ENCODE peak calls at places on chromosome 11, in six cellular contexts. One of them, this sample, is unnamed.
A peak's percentile ranks its signal among the peaks of the same experiment; 100 is the strongest.

GRCh38 chr11:45857834-45858492 is 10.7 kb downstream of the CRY2 start:
- DNase-seq in GM23338: no peak
- DNase-seq in lower lobe of right lung: peak; percentile 74
- DNase-seq in CD4-positive, alpha-beta memory T cell: no peak
- DNase-seq in stomach: peak; percentile 44
- DNase-seq in GM12878: no peak
- DNase-seq in this sample: peak; percentile 78

GRCh38 chr11:33207408-33207985 is 46.2 kb upstream of the CSTF3 start:
- DNase-seq in GM23338: no peak
- DNase-seq in lower lobe of right lung: no peak
- DNase-seq in stomach: peak; percentile 26
- DNase-seq in CD4-positive, alpha-beta memory T cell: no peak
- DNase-seq in GM12878: no peak
- DNase-seq in this sample: peak; percentile 50

GRCh38 chr11:65310215-65310614 is 4.5 kb upstream of the CDC42EP2 start:
- DNase-seq in GM12878: no peak
- DNase-seq in stomach: no peak
- DNase-seq in lower lobe of right lung: no peak
- DNase-seq in CD4-positive, alpha-beta memory T cell: no peak
- DNase-seq in GM23338: no peak
- DNase-seq in this sample: peak; percentile 77

GRCh38 chr11:125398475-125398874 is 97.6 kb downstream of the FEZ1 start:
- DNase-seq in lower lobe of right lung: no peak
- DNase-seq in CD4-positive, alpha-beta memory T cell: no peak
- DNase-seq in stomach: no peak
- DNase-seq in GM23338: no peak
- DNase-seq in GM12878: no peak
- DNase-seq in this sample: no peak

GRCh38 chr11:61329871-61330270 is 3.0 kb downstream of the DDB1 start:
- DNase-seq in GM12878: no peak
- DNase-seq in GM23338: no peak
- DNase-seq in lower lobe of right lung: no peak
- DNase-seq in CD4-positive, alpha-beta memory T cell: no peak
- DNase-seq in stomach: no peak
- DNase-seq in this sample: no peak

GRCh38 chr11:12748561-12748960 is 74.3 kb downstream of the TEAD1 start:
- DNase-seq in GM23338: no peak
- DNase-seq in GM12878: no peak
- DNase-seq in CD4-positive, alpha-beta memory T cell: no peak
- DNase-seq in stomach: no peak
- DNase-seq in lower lobe of right lung: no peak
- DNase-seq in this sample: no peak

GRCh38 chr11:116062526-116063171 is 558.4 kb upstream of the CADM1 start:
- DNase-seq in GM12878: no peak
- DNase-seq in stomach: no peak
- DNase-seq in lower lobe of right lung: no peak
- DNase-seq in GM23338: no peak
- DNase-seq in CD4-positive, alpha-beta memory T cell: no peak
- DNase-seq in this sample: no peak

GRCh38 chr11:13008625-13009475 is at the start of gene RASSF10:
- DNase-seq in stomach: peak; percentile 94
- DNase-seq in CD4-positive, alpha-beta memory T cell: no peak
- DNase-seq in GM23338: peak; percentile 94
- DNase-seq in lower lobe of right lung: peak; percentile 90
- DNase-seq in GM12878: no peak
- DNase-seq in this sample: peak; percentile 82

GRCh38 chr11:102346456-102346747 is 612 bp upstream of the BIRC2 start:
- DNase-seq in GM12878: no peak
- DNase-seq in lower lobe of right lung: no peak
- DNase-seq in GM23338: no peak
- DNase-seq in stomach: no peak
- DNase-seq in CD4-positive, alpha-beta memory T cell: no peak
- DNase-seq in this sample: no peak

GRCh38 chr11:30295178-30295885 is 27.6 kb upstream of the ARL14EP start:
- DNase-seq in GM12878: no peak
- DNase-seq in CD4-positive, alpha-beta memory T cell: no peak
- DNase-seq in lower lobe of right lung: no peak
- DNase-seq in GM23338: no peak
- DNase-seq in stomach: no peak
- DNase-seq in this sample: no peak

GRCh38 chr11:7490535-7490934 is 5.2 kb downstream of the OLFML1 start:
- DNase-seq in CD4-positive, alpha-beta memory T cell: no peak
- DNase-seq in GM12878: no peak
- DNase-seq in stomach: no peak
- DNase-seq in GM23338: no peak
- DNase-seq in lower lobe of right lung: no peak
- DNase-seq in this sample: no peak

GRCh38 chr11:13772223-13773046 is 104.0 kb downstream of the FAR1 start:
- DNase-seq in CD4-positive, alpha-beta memory T cell: peak; percentile 74
- DNase-seq in GM12878: peak; percentile 11
- DNase-seq in GM23338: peak; percentile 86
- DNase-seq in stomach: no peak
- DNase-seq in lower lobe of right lung: no peak
- DNase-seq in this sample: no peak

GRCh38 chr11:10659339-10660216 is 34.0 kb downstream of the IRAG1 start:
- DNase-seq in GM12878: no peak
- DNase-seq in stomach: no peak
- DNase-seq in lower lobe of right lung: no peak
- DNase-seq in CD4-positive, alpha-beta memory T cell: no peak
- DNase-seq in GM23338: no peak
- DNase-seq in this sample: peak; percentile 71

GRCh38 chr11:70255717-70256116 is 14.8 kb upstream of the PPFIA1 start:
- DNase-seq in GM23338: no peak
- DNase-seq in GM12878: no peak
- DNase-seq in lower lobe of right lung: no peak
- DNase-seq in CD4-positive, alpha-beta memory T cell: no peak
- DNase-seq in stomach: no peak
- DNase-seq in this sample: no peak

GRCh38 chr11:63840356-63841060 is 1.6 kb downstream of the MARK2 start:
- DNase-seq in stomach: no peak
- DNase-seq in GM23338: no peak
- DNase-seq in CD4-positive, alpha-beta memory T cell: peak; percentile 18
- DNase-seq in lower lobe of right lung: no peak
- DNase-seq in GM12878: no peak
- DNase-seq in this sample: peak; percentile 30
- H3K4me1 ChIP-seq in stomach: peaks cover 66% of the 10 kb centered on the region
- H3K4me1 ChIP-seq in GM23338: peaks cover 65% of the 10 kb centered on the region
- H3K4me1 ChIP-seq in CD4-positive, alpha-beta memory T cell: peaks cover 63% of the 10 kb centered on the region
- H3K4me1 ChIP-seq in lower lobe of right lung: peaks cover 71% of the 10 kb centered on the region
- H3K4me1 ChIP-seq in GM12878: peaks cover 22% of the 10 kb centered on the region
- H3K4me1 ChIP-seq in this sample: no peaks in the 10 kb centered on the region

DNA sequence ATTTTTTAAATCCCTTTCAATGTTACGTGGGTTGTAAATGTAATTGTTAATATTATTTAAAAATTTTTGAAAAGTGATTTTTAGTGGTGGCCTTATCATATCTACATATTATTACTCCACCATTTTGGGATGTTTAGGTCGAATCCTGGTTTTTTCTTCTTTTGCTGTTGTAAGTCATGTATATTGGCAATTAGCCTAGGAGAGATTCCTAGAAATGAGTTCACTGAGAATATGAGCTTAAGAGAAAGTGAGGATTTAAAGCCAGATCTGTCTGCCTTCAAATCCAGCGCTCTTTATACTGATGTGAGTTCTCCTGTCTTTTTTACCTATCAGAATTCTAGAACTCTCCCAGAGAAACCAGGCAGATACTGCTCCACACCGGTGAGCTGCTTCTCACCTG is 56.1 kb downstream of the PTPRJ start:
- DNase-seq in GM12878: no peak
- DNase-seq in stomach: no peak
- DNase-seq in GM23338: no peak
- DNase-seq in CD4-positive, alpha-beta memory T cell: no peak
- DNase-seq in lower lobe of right lung: no peak
- DNase-seq in this sample: no peak
- H3K4me1 ChIP-seq in GM12878: peaks cover 43% of the 10 kb centered on the region
- H3K4me1 ChIP-seq in stomach: peaks cover 26% of the 10 kb centered on the region
- H3K4me1 ChIP-seq in GM23338: peaks cover 13% of the 10 kb centered on the region
- H3K4me1 ChIP-seq in CD4-positive, alpha-beta memory T cell: peaks cover 48% of the 10 kb centered on the region
- H3K4me1 ChIP-seq in lower lobe of right lung: peaks cover 38% of the 10 kb centered on the region
- H3K4me1 ChIP-seq in this sample: no peaks in the 10 kb centered on the region

GRCh38 chr11:128500488-128500887 is 86.9 kb downstream of the ETS1 start:
- DNase-seq in CD4-positive, alpha-beta memory T cell: no peak
- DNase-seq in stomach: no peak
- DNase-seq in GM23338: no peak
- DNase-seq in GM12878: no peak
- DNase-seq in lower lobe of right lung: no peak
- DNase-seq in this sample: no peak
- H3K4me1 ChIP-seq in CD4-positive, alpha-beta memory T cell: peaks cover 99% of the 10 kb centered on the region
- H3K4me1 ChIP-seq in stomach: peaks cover 67% of the 10 kb centered on the region
- H3K4me1 ChIP-seq in GM23338: peaks cover 38% of the 10 kb centered on the region
- H3K4me1 ChIP-seq in GM12878: peaks cover 58% of the 10 kb centered on the region
- H3K4me1 ChIP-seq in lower lobe of right lung: peaks cover 99% of the 10 kb centered on the region
- H3K4me1 ChIP-seq in this sample: peaks cover 2% of the 10 kb centered on the region

GRCh38 chr11:128515086-128515485 is 72.3 kb downstream of the ETS1 start:
- DNase-seq in CD4-positive, alpha-beta memory T cell: peak; percentile 34
- DNase-seq in lower lobe of right lung: no peak
- DNase-seq in GM12878: no peak
- DNase-seq in stomach: no peak
- DNase-seq in GM23338: no peak
- DNase-seq in this sample: no peak
- H3K4me1 ChIP-seq in CD4-positive, alpha-beta memory T cell: peaks cover 49% of the 10 kb centered on the region
- H3K4me1 ChIP-seq in lower lobe of right lung: peaks cover 84% of the 10 kb centered on the region
- H3K4me1 ChIP-seq in GM12878: peaks cover 16% of the 10 kb centered on the region
- H3K4me1 ChIP-seq in stomach: peaks cover 38% of the 10 kb centered on the region
- H3K4me1 ChIP-seq in GM23338: peaks cover 51% of the 10 kb centered on the region
- H3K4me1 ChIP-seq in this sample: peaks cover 4% of the 10 kb centered on the region